ENCODE peak calls at places on chromosomes 7 and 10, in seven cellular contexts. W is renal cortical epithelial cell, K is NCI-H1417, P is KG1, D is T follicular helper cell, O is HFFc6, H is globus pallidus. X is an unnamed sample.

GRCh38 chr10:2948127-2948854 is 119.1 kb upstream of the PFKP start:
- DNase-seq in D (no peak), W (no peak), P (no peak), K (no peak), H (no peak), O (no peak), X (no peak)

GRCh38 chr10:77710759-77711682 is 73.4 kb upstream of the KCNMA1 start:
- DNase-seq in P (peak), O (peak), D (peak), K (peak), H (peak), W (peak), X (peak)

GRCh38 chr10:124600051-124600880 is 138.6 kb downstream of the LHPP start:
- DNase-seq in O (no peak), W (no peak), H (no peak), D (no peak), K (no peak), P (no peak), X (no peak)

GRCh38 chr10:97914837-97915211 is 65.2 kb downstream of the GOLGA7B start:
- DNase-seq in H (peak), O (peak), K (peak), W (peak), P (peak), D (peak), X (peak)

GRCh38 chr7:36119005-36119711 is 33.9 kb upstream of the EEPD1 start:
- DNase-seq in D (no peak), K (no peak), O (peak), W (peak), H (peak), P (peak), X (no peak)

GRCh38 chr7:157760004-157760730 is 423.4 kb downstream of the DNAJB6 start:
- DNase-seq in D (no peak), H (no peak), O (no peak), P (no peak), K (no peak), W (no peak), X (no peak)

GRCh38 chr10:123774075-123774742 is 108.1 kb downstream of the GPR26 start:
- DNase-seq in K (peak), W (no peak), O (no peak), P (no peak), H (no peak), D (no peak), X (no peak)

GRCh38 chr10:75431180-75432111 is at the start of gene LRMDA:
- DNase-seq in W (peak), K (no peak), O (no peak), H (no peak), D (no peak), P (peak), X (no peak)

GRCh38 chr10:69056129-69056528 is 31.8 kb upstream of the SRGN start:
- DNase-seq in D (no peak), O (no peak), P (no peak), W (no peak), K (no peak), H (no peak), X (no peak)

GRCh38 chr7:95045236-95045923 is 138.0 kb downstream of the PPP1R9A start:
- DNase-seq in D (no peak), W (peak), H (peak), K (no peak), O (peak), P (no peak), X (peak)

GRCh38 chr10:69160809-69161225 is 19.2 kb upstream of the SUPV3L1 start:
- DNase-seq in K (no peak), W (peak), H (no peak), D (no peak), O (peak), P (no peak), X (no peak)

GRCh38 chr10:93440591-93441012 is 41.5 kb downstream of the MYOF start:
- DNase-seq in D (no peak), H (no peak), W (peak), K (peak), O (peak), P (no peak), X (peak)

GRCh38 chr10:96249264-96249663 is 22.1 kb downstream of the BLNK start:
- DNase-seq in W (no peak), P (no peak), H (no peak), D (no peak), O (no peak), K (no peak), X (no peak)

GRCh38 chr7:21338728-21339164 is 89.1 kb upstream of the SP4 start:
- DNase-seq in W (no peak), H (no peak), K (no peak), D (no peak), P (no peak), O (no peak), X (no peak)

GRCh38 chr7:91263359-91264082 is 712 bp upstream of the FZD1 start:
- DNase-seq in H (peak), P (no peak), O (no peak), K (peak), D (no peak), W (no peak), X (peak)

GRCh38 chr10:35423505-35424306 is 87.4 kb downstream of the CCNY start:
- DNase-seq in O (peak), P (no peak), W (peak), H (no peak), K (no peak), D (no peak), X (no peak)

GRCh38 chr10:23402856-23403255 is 36.0 kb upstream of the OTUD1 start:
- DNase-seq in H (no peak), O (no peak), D (no peak), W (no peak), P (no peak), K (no peak), X (no peak)

GRCh38 chr10:8133146-8133545 is 78.7 kb downstream of the GATA3 start:
- DNase-seq in D (no peak), P (peak), K (no peak), O (no peak), W (no peak), H (no peak), X (no peak)

GRCh38 chr10:45557275-45557905 is 115.2 kb downstream of the ZFAND4 start:
- DNase-seq in H (no peak), O (no peak), W (no peak), K (no peak), P (peak), D (no peak), X (no peak)

GRCh38 chr7:151409555-151410404 is at the start of gene WDR86:
- DNase-seq in W (no peak), P (no peak), K (no peak), D (no peak), O (no peak), H (no peak), X (peak)

GRCh38 chr7:114504586-114504985 is 90.0 kb downstream of the FOXP2 start:
- DNase-seq in P (no peak), K (no peak), O (no peak), H (no peak), W (no peak), D (no peak), X (no peak)

GRCh38 chr7:47572101-47572460 is 9.8 kb downstream of the TNS3 start:
- DNase-seq in O (no peak), K (no peak), P (no peak), W (no peak), H (no peak), D (no peak), X (peak)

X was measured in NCI-H146.